ENCODE peak calls at places on chromosomes 3 and 15, in five cellular contexts. L, Q, F, A and Z are unnamed samples. For H3K4me1 and H3K36me3, the result is how much of the 10 kb centered on the place peaks cover.

GRCh38 chr3:31974454-31974853 is 6.6 kb downstream of the OSBPL10 start:
- DNase-seq in L (no peak), Q (no peak), F (no peak), A (no peak), Z (no peak)

GRCh38 chr3:172031957-172032356 is 7.4 kb upstream of the FNDC3B start:
- DNase-seq in L (no peak), Q (no peak), F (no peak), A (no peak), Z (no peak)

GRCh38 chr15:87219650-87220615 is 1036.6 kb downstream of the NTRK3 start:
- DNase-seq in L (no peak), Q (no peak), F (no peak), A (no peak), Z (no peak)

GRCh38 chr3:123762805-123763204 is 121.3 kb downstream of the MYLK start:
- DNase-seq in L (no peak), Q (no peak), F (no peak), A (no peak), Z (no peak)

GRCh38 chr15:72907733-72908132 is 124.2 kb upstream of the ADPGK start:
- DNase-seq in L (no peak), Q (no peak), F (no peak), A (no peak), Z (no peak)

GRCh38 chr15:83843511-83843910 is 189.6 kb downstream of the ADAMTSL3 start:
- DNase-seq in L (no peak), Q (no peak), F (no peak), A (no peak), Z (no peak)

GRCh38 chr3:14301558-14301957 is 100.8 kb upstream of the SLC6A6 start:
- DNase-seq in L (no peak), Q (peak), F (no peak), A (no peak), Z (no peak)

GRCh38 chr3:177197041-177197933 is at the start of gene TBL1XR1:
- DNase-seq in L (peak), Q (peak), F (peak), A (peak), Z (peak)

GRCh38 chr3:132382688-132383194 is 34.6 kb upstream of the DNAJC13 start:
- DNase-seq in L (no peak), Q (no peak), F (no peak), A (no peak), Z (no peak)

GRCh38 chr3:70882104-70882503 is 569.7 kb upstream of the MDFIC2 start:
- DNase-seq in L (no peak), Q (no peak), F (no peak), A (no peak), Z (no peak)

GRCh38 chr3:24981924-24982323 is 446.1 kb upstream of the RARB start:
- DNase-seq in L (no peak), Q (no peak), F (no peak), A (no peak), Z (no peak)

GRCh38 chr3:107271787-107272387 is 105.4 kb upstream of the CCDC54 start:
- DNase-seq in L (no peak), Q (no peak), F (peak), A (peak), Z (no peak)

GRCh38 chr3:31008986-31009385 is 114.5 kb upstream of the GADL1 start:
- DNase-seq in L (no peak), Q (no peak), F (no peak), A (no peak), Z (no peak)

GRCh38 chr3:160921020-160921635 is 165.1 kb downstream of the PPM1L start:
- DNase-seq in L (no peak), Q (no peak), F (peak), A (no peak), Z (no peak)

DNA sequence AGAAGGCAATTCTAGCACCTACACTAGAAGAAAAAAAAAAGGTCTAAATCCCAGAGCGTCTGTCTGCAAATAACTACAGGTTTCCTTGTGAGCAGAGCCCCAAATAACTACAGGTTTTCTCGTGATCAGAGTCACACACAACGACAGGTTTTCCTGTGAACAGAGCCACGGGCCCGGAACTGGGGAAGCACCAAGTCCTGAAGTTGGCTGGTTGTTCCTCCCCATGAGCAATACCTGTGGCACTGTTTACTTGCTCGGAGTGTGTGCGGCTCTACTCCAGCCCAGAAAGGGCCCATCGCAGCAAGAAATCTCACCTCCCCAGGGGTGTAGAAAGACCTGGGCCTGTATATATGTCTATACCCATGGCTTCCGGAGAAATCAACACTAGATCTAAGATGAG is 649 bp upstream of the MASP1 start:
- DNase-seq in L (no peak), Q (no peak), F (no peak), A (no peak), Z (no peak)
- H3K4me1 ChIP-seq in L (under half), Q (under half), F (under half), A (under half), Z (under half)

GRCh38 chr3:79202471-79203143 is 565.2 kb downstream of the ROBO1 start:
- DNase-seq in L (no peak), Q (no peak), F (no peak), A (no peak), Z (no peak)
- H3K27ac ChIP-seq in L (no peak), Q (no peak), F (no peak), A (no peak), Z (no peak)

DNA sequence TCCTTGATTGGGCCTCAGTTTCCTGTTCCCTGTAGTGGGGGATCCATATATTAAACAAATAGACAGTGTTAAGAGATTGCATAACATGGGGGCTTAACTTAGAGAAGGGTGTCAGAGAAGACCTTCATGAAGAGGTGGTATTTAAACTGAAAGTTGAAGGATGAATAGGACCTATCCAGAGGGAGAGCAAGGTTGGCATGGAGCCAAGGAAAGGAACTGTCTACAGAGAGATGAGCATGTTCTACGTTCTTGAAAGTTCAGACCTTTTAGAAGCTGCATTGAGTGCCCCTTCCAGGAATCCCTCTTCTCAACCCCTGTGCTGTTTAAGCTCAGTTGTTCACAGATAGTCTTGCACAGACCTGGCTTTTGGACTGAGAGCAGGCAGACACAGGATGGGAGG is 2.4 kb downstream of the HTD2 start:
- DNase-seq in L (no peak), Q (no peak), F (no peak), A (no peak), Z (no peak)
- H3K36me3 ChIP-seq in L (half or more), Q (under half), F (half or more), A (under half), Z (under half)

GRCh38 chr3:186951640-186952552 is 21.6 kb downstream of the ST6GAL1 start:
- DNase-seq in L (no peak), Q (no peak), F (no peak), A (no peak), Z (no peak)
- H3K4me1 ChIP-seq in L (half or more), Q (under half), F (under half), A (under half), Z (half or more)

GRCh38 chr15:31328425-31328998 is 1.9 kb downstream of the KLF13 start:
- DNase-seq in L (peak), Q (peak), F (peak), A (peak), Z (no peak)
- H3K27ac ChIP-seq in L (peak), Q (peak), F (peak), A (peak), Z (peak)